ENCODE peak calls at places on chromosome 10, in eight cellular contexts. M, Y, F, C, P, Q, V and T are unnamed samples.

GRCh38 chr10:29621161-29621560 is 13.6 kb downstream of the SVIL start:
- DNase-seq in M (no peak), Y (no peak), F (peak), C (no peak), P (no peak), Q (peak), V (no peak), T (peak)

GRCh38 chr10:132406181-132406580 is 9.2 kb downstream of the PWWP2B start:
- DNase-seq in M (no peak), Y (no peak), F (no peak), C (no peak), P (no peak), Q (no peak), V (no peak), T (no peak)

GRCh38 chr10:87818505-87819273 is 663 bp upstream of the ATAD1 start:
- DNase-seq in M (peak), Y (peak), F (peak), C (peak), P (no peak), Q (no peak), V (peak), T (no peak)

GRCh38 chr10:102157224-102157623 is 5.0 kb downstream of the NOLC1 start:
- DNase-seq in M (no peak), Y (no peak), F (no peak), C (no peak), P (no peak), Q (no peak), V (no peak), T (no peak)

GRCh38 chr10:123472606-123473005 is 193.5 kb upstream of the GPR26 start:
- DNase-seq in M (peak), Y (no peak), F (no peak), C (no peak), P (no peak), Q (no peak), V (no peak), T (no peak)

GRCh38 chr10:62545155-62545554 is 171.0 kb downstream of the ZNF365 start:
- DNase-seq in M (no peak), Y (no peak), F (no peak), C (no peak), P (no peak), Q (no peak), V (no peak), T (no peak)

GRCh38 chr10:77904110-77904860 is 22.3 kb downstream of the DLG5 start:
- DNase-seq in M (no peak), Y (no peak), F (no peak), C (no peak), P (no peak), Q (no peak), V (no peak), T (no peak)

GRCh38 chr10:32938554-32939061 is 19.4 kb downstream of the ITGB1 start:
- DNase-seq in M (no peak), Y (peak), F (no peak), C (no peak), P (no peak), Q (no peak), V (no peak), T (no peak)

GRCh38 chr10:43259981-43260761 is 6.7 kb downstream of the RASGEF1A start:
- DNase-seq in M (no peak), Y (peak), F (peak), C (no peak), P (no peak), Q (no peak), V (no peak), T (no peak)

GRCh38 chr10:46092523-46093195 is 46.6 kb upstream of the MSMB start:
- DNase-seq in M (no peak), Y (no peak), F (no peak), C (peak), P (no peak), Q (no peak), V (peak), T (no peak)

GRCh38 chr10:76558586-76558985 is 1079.0 kb downstream of the KCNMA1 start:
- DNase-seq in M (no peak), Y (no peak), F (peak), C (no peak), P (no peak), Q (no peak), V (no peak), T (no peak)

GRCh38 chr10:12445701-12446334 is 96.5 kb downstream of the CAMK1D start:
- DNase-seq in M (no peak), Y (no peak), F (no peak), C (no peak), P (no peak), Q (no peak), V (no peak), T (no peak)

GRCh38 chr10:70034252-70034651 is 18.4 kb upstream of the MACROH2A2 start:
- DNase-seq in M (no peak), Y (no peak), F (no peak), C (no peak), P (no peak), Q (no peak), V (no peak), T (no peak)

GRCh38 chr10:79327090-79327457 is 20.2 kb upstream of the PPIF start:
- DNase-seq in M (no peak), Y (no peak), F (no peak), C (no peak), P (no peak), Q (no peak), V (no peak), T (no peak)

GRCh38 chr10:31599626-31600504 is 280.8 kb downstream of the ZEB1 start:
- DNase-seq in M (no peak), Y (no peak), F (no peak), C (no peak), P (no peak), Q (no peak), V (no peak), T (no peak)

GRCh38 chr10:66215005-66215404 is 710.8 kb upstream of the LRRTM3 start:
- DNase-seq in M (no peak), Y (no peak), F (no peak), C (no peak), P (no peak), Q (no peak), V (no peak), T (no peak)

GRCh38 chr10:70901276-70901878 is 13.0 kb upstream of the PCBD1 start:
- DNase-seq in M (no peak), Y (no peak), F (no peak), C (no peak), P (no peak), Q (no peak), V (no peak), T (no peak)